ENCODE peak calls at places on chromosomes 13 and 19, in nine cellular contexts. W is fibroblast of lung; Q is naive thymus-derived CD4-positive, alpha-beta T cell; N is ascending aorta; L is cardiac muscle cell; R is thoracic aorta; C is tibial nerve; O is Peyer's patch; G is CD4-positive, CD25-positive, alpha-beta regulatory T cell. B is an unnamed sample.

GRCh38 chr13:31442605-31443004 is 242.8 kb downstream of the B3GLCT start:
- DNase-seq in W (no peak), Q (no peak), N (no peak), L (no peak), R (no peak), C (no peak), O (no peak), G (no peak), B (peak; percentile 27)

GRCh38 chr13:25982908-25983307 is 68.9 kb downstream of the SHISA2 start:
- DNase-seq in W (no peak), Q (peak; percentile 7), N (no peak), L (no peak), R (no peak), C (no peak), O (no peak), G (no peak), B (no peak)

GRCh38 chr13:26719356-26719945 is 41.1 kb downstream of the GPR12 start:
- DNase-seq in W (no peak), Q (no peak), N (no peak), L (peak; percentile 6), R (no peak), C (no peak), O (no peak), G (no peak), B (no peak)

GRCh38 chr13:39329182-39329639 is 273.8 kb downstream of the LHFPL6 start:
- DNase-seq in W (peak; percentile 3), Q (no peak), N (no peak), L (peak; percentile 45), R (no peak), C (no peak), O (no peak), G (no peak), B (peak; percentile 24)

GRCh38 chr19:11024259-11024658 is 63.4 kb downstream of the SMARCA4 start:
- DNase-seq in W (no peak), Q (no peak), N (no peak), L (no peak), R (no peak), C (no peak), O (no peak), G (no peak), B (no peak)

GRCh38 chr13:73138276-73138950 is 79.6 kb downstream of the KLF5 start:
- DNase-seq in W (peak; percentile 77), Q (no peak), N (no peak), L (peak; percentile 47), R (no peak), C (no peak), O (no peak), G (no peak), B (no peak)

GRCh38 chr19:44131955-44132354 is 9.4 kb upstream of the ZNF234 start:
- DNase-seq in W (no peak), Q (no peak), N (no peak), L (no peak), R (no peak), C (no peak), O (no peak), G (no peak), B (no peak)

GRCh38 chr13:60627071-60627686 is 230.2 kb downstream of the TDRD3 start:
- DNase-seq in W (peak; percentile 25), Q (no peak), N (no peak), L (peak; percentile 48), R (no peak), C (peak; percentile 16), O (no peak), G (peak; percentile 11), B (peak; percentile 28)

GRCh38 chr13:45820106-45820838 is 31.3 kb downstream of the SIAH3 start:
- DNase-seq in W (no peak), Q (no peak), N (peak; percentile 33), L (no peak), R (no peak), C (no peak), O (no peak), G (no peak), B (no peak)

GRCh38 chr13:33228645-33229445 is 56.7 kb downstream of the STARD13 start:
- DNase-seq in W (peak; percentile 83), Q (peak; percentile 37), N (no peak), L (peak; percentile 67), R (no peak), C (no peak), O (no peak), G (peak; percentile 47), B (peak; percentile 59)

GRCh38 chr19:33291623-33292534 is 10.5 kb downstream of the CEBPA start:
- DNase-seq in W (no peak), Q (no peak), N (no peak), L (no peak), R (no peak), C (no peak), O (no peak), G (no peak), B (peak; percentile 82)

GRCh38 chr13:20137875-20138274 is 23.0 kb downstream of the GJA3 start:
- DNase-seq in W (no peak), Q (no peak), N (no peak), L (no peak), R (no peak), C (no peak), O (no peak), G (no peak), B (no peak)
- H3K4me3 ChIP-seq in W (no peak overlapping the region), Q (no peak overlapping the region), N (no peak overlapping the region), L (no peak overlapping the region), R (no peak overlapping the region), C (no peak overlapping the region), O (no peak overlapping the region), G (no peak overlapping the region), B (no peak overlapping the region)

GRCh38 chr13:106523566-106523965 is 11.9 kb downstream of the EFNB2 start:
- DNase-seq in W (no peak), Q (no peak), N (no peak), L (peak; percentile 44), R (no peak), C (no peak), O (no peak), G (no peak), B (no peak)

GRCh38 chr13:106520205-106521004 is 15.1 kb downstream of the EFNB2 start:
- DNase-seq in W (no peak), Q (no peak), N (no peak), L (peak; percentile 60), R (no peak), C (no peak), O (no peak), G (no peak), B (no peak)

GRCh38 chr13:106522898-106523525 is 12.4 kb downstream of the EFNB2 start:
- DNase-seq in W (peak; percentile 52), Q (no peak), N (no peak), L (no peak), R (no peak), C (no peak), O (no peak), G (no peak), B (no peak)

GRCh38 chr13:106521101-106521799 is 14.2 kb downstream of the EFNB2 start:
- DNase-seq in W (no peak), Q (no peak), N (no peak), L (no peak), R (no peak), C (no peak), O (no peak), G (no peak), B (no peak)

GRCh38 chr13:106522112-106522511 is 13.3 kb downstream of the EFNB2 start:
- DNase-seq in W (no peak), Q (no peak), N (no peak), L (no peak), R (no peak), C (no peak), O (no peak), G (no peak), B (no peak)
- H3K27ac ChIP-seq in W (no peak overlapping the region), Q (no peak overlapping the region), N (no peak overlapping the region), L (no peak overlapping the region), R (no peak overlapping the region), C (no peak overlapping the region), O (no peak overlapping the region), G (no peak overlapping the region), B (no peak overlapping the region)

GRCh38 chr19:54173951-54174817 is 1.2 kb upstream of the TMC4 start:
- DNase-seq in W (no peak), Q (no peak), N (no peak), L (no peak), R (no peak), C (no peak), O (no peak), G (no peak), B (no peak)

GRCh38 chr19:54168174-54168917 is 4.6 kb downstream of the TMC4 start:
- DNase-seq in W (peak; percentile 67), Q (peak; percentile 76), N (peak; percentile 93), L (peak; percentile 91), R (peak; percentile 62), C (peak; percentile 94), O (peak; percentile 89), G (peak; percentile 82), B (peak; percentile 87)

GRCh38 chr19:54172413-54172763 is 572 bp downstream of the TMC4 start:
- DNase-seq in W (no peak), Q (no peak), N (no peak), L (no peak), R (no peak), C (no peak), O (no peak), G (no peak), B (peak; percentile 48)

GRCh38 chr19:54169149-54169731 is 3.7 kb downstream of the TMC4 start:
- DNase-seq in W (no peak), Q (no peak), N (no peak), L (no peak), R (no peak), C (no peak), O (no peak), G (no peak), B (no peak)

DNA sequence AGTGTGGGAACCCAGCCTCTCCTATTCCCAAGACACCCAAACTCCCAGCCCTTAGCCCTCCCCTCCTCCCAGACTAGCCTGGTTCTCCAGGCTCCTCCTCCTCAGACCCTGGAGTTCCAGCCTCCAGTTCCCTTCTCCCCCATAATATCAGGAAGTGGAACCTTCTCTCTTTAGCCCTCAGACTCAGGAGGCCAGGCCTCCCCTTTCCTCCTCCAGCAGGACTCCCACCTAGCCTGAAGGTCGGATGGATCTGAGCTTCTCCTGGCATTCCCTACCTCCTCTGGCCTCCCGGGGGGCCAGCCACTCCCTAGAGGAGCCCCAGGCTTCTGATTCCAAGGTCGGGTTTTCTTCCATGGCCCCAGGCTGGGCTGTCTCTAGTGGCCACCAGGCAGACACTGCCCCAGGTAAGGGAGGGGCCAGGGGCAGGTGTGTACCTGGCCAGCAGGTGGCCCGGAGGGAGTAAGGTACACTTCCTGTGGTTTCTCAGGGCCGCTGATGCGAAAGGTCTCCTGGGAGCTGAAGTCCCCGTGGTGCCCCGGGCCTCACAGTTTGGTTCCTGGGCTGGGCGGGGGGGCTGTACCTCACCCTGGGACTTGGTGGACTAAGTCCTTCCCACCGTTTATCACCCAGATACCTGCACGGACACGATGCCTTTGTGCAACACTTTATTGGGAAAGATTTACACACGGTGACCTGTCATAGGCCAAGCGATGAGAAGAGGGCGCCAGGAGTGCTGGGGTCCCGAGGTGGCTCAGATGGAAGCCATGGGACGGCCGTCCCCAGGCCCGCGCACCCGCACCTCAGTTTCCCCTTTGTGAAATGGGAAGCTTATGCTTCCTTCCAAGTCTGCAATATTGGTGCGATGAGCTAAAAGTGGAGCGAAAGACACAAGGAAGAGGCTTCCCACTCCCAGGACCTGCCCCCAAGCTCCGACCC is at the start of gene TMC4:
- DNase-seq in W (no peak), Q (no peak), N (no peak), L (peak; percentile 62), R (no peak), C (no peak), O (peak; percentile 40), G (peak; percentile 34), B (peak; percentile 90)
- H3K4me3 ChIP-seq in W (no peak within 1 kb of the TSS), Q (no peak within 1 kb of the TSS), N (no peak within 1 kb of the TSS), L (no peak within 1 kb of the TSS), R (no peak within 1 kb of the TSS), C (peak within 1 kb of the TSS; percentile 9), O (peak within 1 kb of the TSS; percentile 59), G (no peak within 1 kb of the TSS), B (no peak within 1 kb of the TSS)

GRCh38 chr13:93777504-93777903 is 550.9 kb downstream of the GPC6 start:
- DNase-seq in W (no peak), Q (no peak), N (no peak), L (no peak), R (no peak), C (no peak), O (no peak), G (no peak), B (no peak)
- H3K27ac ChIP-seq in W (no peak overlapping the region), Q (no peak overlapping the region), N (peak overlapping the region; percentile 66), L (no peak overlapping the region), R (peak overlapping the region; percentile 25), C (no peak overlapping the region), O (no peak overlapping the region), G (no peak overlapping the region), B (no peak overlapping the region)

B was measured in small intestine.